ENCODE peak calls at places on chromosome 11, in five cellular contexts. B is heart right ventricle, P is GM12892, M is NCI-H82, Z is HTR-8/SVneo. D is an unnamed sample.

GRCh38 chr11:35852056-35852455 is 91.8 kb upstream of the LDLRAD3 start:
- DNase-seq in B (peak; percentile 17), P (no peak), M (peak; percentile 39), Z (no peak), D (no peak)

GRCh38 chr11:70135142-70136132 is 57.3 kb downstream of the ANO1 start:
- DNase-seq in B (peak; percentile 25), P (no peak), M (peak; percentile 70), Z (no peak), D (no peak)

GRCh38 chr11:17014321-17014773 is at the start of gene PLEKHA7:
- DNase-seq in B (no peak), P (peak; percentile 39), M (peak; percentile 33), Z (no peak), D (peak; percentile 46)

GRCh38 chr11:78657968-78658839 is 83.5 kb upstream of the NARS2 start:
- DNase-seq in B (no peak), P (no peak), M (no peak), Z (no peak), D (no peak)

GRCh38 chr11:63775221-63775620 is 6.6 kb upstream of the ZFTA start:
- DNase-seq in B (no peak), P (no peak), M (no peak), Z (no peak), D (no peak)

GRCh38 chr11:94111660-94112059 is 17.0 kb upstream of the PANX1 start:
- DNase-seq in B (peak; percentile 34), P (no peak), M (no peak), Z (no peak), D (no peak)

GRCh38 chr11:95282337-95282751 is 51.3 kb upstream of the SESN3 start:
- DNase-seq in B (no peak), P (no peak), M (peak; percentile 22), Z (no peak), D (no peak)

GRCh38 chr11:96314326-96315050 is 28.5 kb downstream of the MAML2 start:
- DNase-seq in B (no peak), P (no peak), M (no peak), Z (no peak), D (no peak)

GRCh38 chr11:118622376-118623290 is 15.2 kb downstream of the PHLDB1 start:
- DNase-seq in B (peak; percentile 67), P (no peak), M (peak; percentile 90), Z (peak; percentile 75), D (peak; percentile 22)

GRCh38 chr11:2472428-2473186 is 27.8 kb downstream of the KCNQ1 start:
- DNase-seq in B (no peak), P (no peak), M (no peak), Z (no peak), D (no peak)

GRCh38 chr11:18394928-18395734 is 768 bp downstream of the LDHA start:
- DNase-seq in B (peak; percentile 21), P (no peak), M (peak; percentile 60), Z (no peak), D (peak; percentile 35)

GRCh38 chr11:23423119-23423518 is 562.8 kb upstream of the CCDC179 start:
- DNase-seq in B (no peak), P (no peak), M (no peak), Z (no peak), D (no peak)

GRCh38 chr11:102882389-102883024 is 7.7 kb upstream of the MMP12 start:
- DNase-seq in B (no peak), P (no peak), M (no peak), Z (no peak), D (no peak)

GRCh38 chr11:72842644-72843330 is 28.6 kb downstream of the ATG16L2 start:
- DNase-seq in B (no peak), P (no peak), M (no peak), Z (no peak), D (no peak)

GRCh38 chr11:64152841-64153691 is 12.8 kb downstream of the MACROD1 start:
- DNase-seq in B (peak; percentile 37), P (peak; percentile 98), M (peak; percentile 53), Z (peak; percentile 86), D (peak; percentile 72)

GRCh38 chr11:104043678-104044239 is 7.3 kb downstream of the DDI1 start:
- DNase-seq in B (no peak), P (no peak), M (peak; percentile 52), Z (no peak), D (no peak)